ENCODE peak calls at places on chromosomes 12 and 14, in eight cellular contexts. R is lower lobe of right lung, L is ovary, N is esophagus squamous epithelium, D is PC-3, Y is fibroblast of lung, T is sigmoid colon, F is brain microvascular endothelial cell. V is an unnamed sample.

GRCh38 chr14:71240154-71240553 is 332.9 kb downstream of the PCNX1 start:
- DNase-seq in T (no peak), Y (no peak), L (no peak), R (no peak), D (no peak), N (no peak), F (no peak), V (no peak)

GRCh38 chr12:93624595-93625294 is 52.3 kb downstream of the SOCS2 start:
- DNase-seq in R (no peak), T (no peak), D (peak), Y (peak), L (no peak), N (no peak), F (peak), V (peak)

GRCh38 chr12:96047621-96048211 is 12.3 kb upstream of the LTA4H start:
- DNase-seq in R (peak), Y (peak), N (no peak), L (no peak), T (peak), D (peak), F (no peak), V (peak)

GRCh38 chr14:87869619-87870583 is 123.1 kb downstream of the GALC start:
- DNase-seq in N (no peak), T (no peak), D (peak), R (no peak), F (no peak), L (no peak), Y (peak), V (peak)

GRCh38 chr14:97634786-97635185 is 837.6 kb downstream of the VRK1 start:
- DNase-seq in D (peak), L (no peak), R (no peak), N (no peak), T (no peak), Y (no peak), F (no peak), V (peak)

GRCh38 chr12:88556213-88556612 is 24.1 kb downstream of the KITLG start:
- DNase-seq in N (no peak), L (no peak), Y (no peak), D (no peak), R (no peak), F (no peak), T (no peak), V (no peak)

GRCh38 chr14:80636071-80636470 is 305.5 kb downstream of the CEP128 start:
- DNase-seq in L (no peak), R (no peak), N (no peak), D (peak), F (peak), Y (no peak), T (no peak), V (peak)

GRCh38 chr14:37583358-37584210 is 11.5 kb downstream of the FOXA1 start:
- DNase-seq in N (no peak), F (no peak), D (peak), R (peak), T (no peak), L (no peak), Y (no peak), V (no peak)

GRCh38 chr12:52130695-52131094 is 51.2 kb downstream of the SMIM41 start:
- DNase-seq in D (no peak), T (no peak), F (no peak), L (peak), N (no peak), Y (no peak), R (no peak), V (no peak)

GRCh38 chr12:90036641-90037040 is 328.0 kb upstream of the ATP2B1 start:
- DNase-seq in D (peak), Y (peak), F (no peak), R (no peak), T (no peak), N (no peak), L (no peak), V (no peak)

GRCh38 chr14:68809524-68809923 is 16.7 kb upstream of the ZFP36L1 start:
- DNase-seq in F (no peak), D (no peak), L (no peak), T (peak), N (no peak), R (no peak), Y (no peak), V (no peak)

GRCh38 chr14:44271006-44271405 is 236.1 kb downstream of the FSCB start:
- DNase-seq in R (no peak), T (no peak), L (no peak), N (no peak), D (no peak), Y (no peak), F (no peak), V (no peak)

GRCh38 chr12:102478416-102479098 is 1.8 kb downstream of the IGF1 start:
- DNase-seq in D (no peak), F (no peak), L (no peak), T (no peak), R (no peak), N (no peak), Y (peak), V (no peak)

GRCh38 chr12:126355346-126355745 is 1290.1 kb downstream of the AACS start:
- DNase-seq in Y (no peak), D (no peak), L (no peak), N (no peak), T (no peak), R (no peak), F (no peak), V (no peak)

GRCh38 chr14:36981832-36982528 is 190.4 kb downstream of the SLC25A21 start:
- DNase-seq in F (no peak), T (no peak), N (no peak), Y (peak), R (no peak), L (no peak), D (peak), V (peak)

GRCh38 chr14:87896393-87897380 is 96.3 kb downstream of the GALC start:
- DNase-seq in D (peak), Y (peak), T (no peak), L (no peak), N (no peak), F (peak), R (no peak), V (peak)

GRCh38 chr14:75279153-75279738 is 618 bp downstream of the FOS start:
- DNase-seq in T (peak), F (peak), D (no peak), L (peak), N (no peak), Y (peak), R (peak), V (peak)

GRCh38 chr14:90846511-90846910 is 30.3 kb upstream of the TTC7B start:
- DNase-seq in N (no peak), T (no peak), F (peak), Y (peak), L (no peak), R (no peak), D (peak), V (peak)

GRCh38 chr14:63492391-63492790 is 50.8 kb downstream of the PPP2R5E start:
- DNase-seq in T (no peak), L (no peak), D (peak), R (no peak), F (peak), N (no peak), Y (peak), V (peak)

GRCh38 chr12:96153131-96153724 is 40.9 kb upstream of the ELK3 start:
- DNase-seq in F (no peak), N (no peak), L (no peak), R (no peak), Y (no peak), D (no peak), T (no peak), V (no peak)

GRCh38 chr12:114703060-114703493 is 19.1 kb upstream of the TBX3 start:
- DNase-seq in Y (no peak), R (no peak), F (no peak), D (no peak), L (no peak), T (no peak), N (no peak), V (no peak)

GRCh38 chr12:104201238-104202001 is 14.2 kb upstream of the TXNRD1 start:
- DNase-seq in T (no peak), L (no peak), R (no peak), Y (peak), N (no peak), D (peak), F (peak), V (peak)

GRCh38 chr12:21296751-21297406 is 37.8 kb downstream of the SLCO1A2 start:
- DNase-seq in Y (peak), T (no peak), L (no peak), R (no peak), D (peak), N (no peak), F (no peak), V (peak)

GRCh38 chr12:67681941-67682340 is 33.4 kb downstream of the DYRK2 start:
- DNase-seq in Y (no peak), L (no peak), N (no peak), R (no peak), D (no peak), F (no peak), T (no peak), V (no peak)

GRCh38 chr14:56137842-56138241 is 19.6 kb downstream of the PELI2 start:
- DNase-seq in D (no peak), F (no peak), N (no peak), R (no peak), T (no peak), Y (no peak), L (no peak), V (no peak)

GRCh38 chr14:56136571-56137498 is 18.6 kb downstream of the PELI2 start:
- DNase-seq in D (no peak), T (no peak), L (no peak), R (no peak), Y (no peak), N (no peak), F (no peak), V (no peak)

GRCh38 chr14:56135001-56135400 is 16.8 kb downstream of the PELI2 start:
- DNase-seq in Y (no peak), D (no peak), N (no peak), F (no peak), T (no peak), R (peak), L (no peak), V (no peak)

GRCh38 chr14:56133547-56133946 is 15.3 kb downstream of the PELI2 start:
- DNase-seq in T (no peak), Y (no peak), D (no peak), R (no peak), N (no peak), L (no peak), F (no peak), V (no peak)

GRCh38 chr14:56135668-56136067 is 17.5 kb downstream of the PELI2 start:
- DNase-seq in T (no peak), F (no peak), Y (no peak), D (no peak), N (no peak), L (no peak), R (no peak), V (no peak)
- TF ChIP-seq CTCF in T (no peak), F (no peak), Y (no peak), D (no peak), N (no peak), L (no peak), R (no peak), V (no peak)

DNA sequence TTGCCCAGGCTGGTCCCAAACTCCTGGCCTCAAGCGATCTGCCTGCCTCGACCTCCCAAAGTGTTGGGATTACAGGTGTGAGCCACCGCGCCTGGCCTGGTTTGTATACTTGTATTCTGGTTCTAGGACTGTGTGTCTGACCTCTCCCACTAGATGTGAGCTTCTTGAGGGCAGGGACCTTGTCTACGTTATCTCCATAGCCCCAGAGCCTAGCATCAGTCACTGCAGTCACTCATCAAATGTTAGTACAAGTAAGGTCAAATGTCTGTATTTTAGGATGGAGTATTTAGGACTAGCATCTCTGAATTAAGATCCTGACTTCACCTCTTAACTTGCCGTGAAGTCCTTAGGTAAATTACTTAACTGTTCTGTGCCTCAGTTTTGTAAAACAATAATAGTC is 2.9 kb downstream of the RILPL2 start:
- DNase-seq in R (no peak), D (no peak), N (no peak), Y (no peak), L (no peak), T (no peak), F (no peak), V (no peak)
- H3K4me3 ChIP-seq in R (peak), D (no peak), N (no peak), Y (no peak), L (no peak), T (no peak), F (no peak), V (no peak)

GRCh38 chr12:4763549-4763948 is 43.3 kb downstream of the GALNT8 start:
- DNase-seq in T (peak), D (no peak), F (no peak), Y (no peak), N (no peak), R (no peak), L (peak), V (no peak)
- TF ChIP-seq CTCF in T (no peak), D (no peak), F (peak), Y (peak), N (no peak), R (no peak), L (no peak), V (peak)

DNA sequence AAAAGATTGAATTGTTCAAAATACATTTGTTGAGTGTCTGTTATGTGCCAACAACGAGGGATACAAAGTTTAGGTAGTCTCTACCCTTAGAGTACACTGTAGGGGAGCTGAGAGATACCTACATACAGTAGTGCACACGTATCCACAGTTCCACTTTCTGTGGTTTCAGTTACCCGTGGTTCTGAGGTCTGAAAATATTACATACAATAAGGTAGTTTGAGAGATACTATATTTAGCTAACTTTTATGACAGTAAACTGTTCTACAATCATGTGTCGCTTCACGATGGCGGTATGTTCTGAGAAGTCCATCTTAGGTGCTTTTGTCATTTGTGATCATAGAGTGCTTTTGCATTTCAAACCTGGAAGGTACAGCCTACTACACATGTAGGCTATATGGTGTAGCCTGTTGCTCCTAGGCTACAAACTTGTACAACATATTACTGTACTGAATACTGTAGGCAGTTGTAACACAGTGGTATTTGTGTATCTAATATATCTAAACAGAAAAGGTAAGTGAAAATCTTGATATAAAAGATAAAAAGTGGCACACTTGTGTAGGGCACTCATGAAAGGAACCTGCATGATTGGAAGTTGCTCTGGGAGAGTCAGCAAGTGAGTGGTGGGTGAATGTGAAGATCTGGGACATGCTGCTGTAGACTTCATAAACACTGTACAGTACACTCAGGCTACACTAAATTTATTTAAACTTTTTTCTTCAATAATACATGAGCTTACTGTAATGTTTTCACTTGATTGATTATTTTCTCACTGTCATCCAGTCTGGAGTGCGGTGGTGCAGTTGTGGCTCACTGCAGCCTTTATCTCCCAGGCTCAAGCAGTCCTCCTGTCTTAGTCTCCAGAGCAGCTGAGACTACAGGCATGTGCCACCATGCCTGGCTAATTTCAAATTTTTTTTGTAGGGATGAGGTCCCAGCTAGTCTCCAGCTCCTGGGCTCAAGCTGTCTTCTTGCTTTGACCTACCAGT is 4.0 kb downstream of the CPSF6 start:
- DNase-seq in T (no peak), D (no peak), Y (no peak), L (no peak), F (no peak), R (no peak), N (no peak), V (no peak)
- H3K4me3 ChIP-seq in T (no peak), D (no peak), Y (no peak), L (no peak), F (no peak), R (no peak), N (no peak), V (no peak)

DNA sequence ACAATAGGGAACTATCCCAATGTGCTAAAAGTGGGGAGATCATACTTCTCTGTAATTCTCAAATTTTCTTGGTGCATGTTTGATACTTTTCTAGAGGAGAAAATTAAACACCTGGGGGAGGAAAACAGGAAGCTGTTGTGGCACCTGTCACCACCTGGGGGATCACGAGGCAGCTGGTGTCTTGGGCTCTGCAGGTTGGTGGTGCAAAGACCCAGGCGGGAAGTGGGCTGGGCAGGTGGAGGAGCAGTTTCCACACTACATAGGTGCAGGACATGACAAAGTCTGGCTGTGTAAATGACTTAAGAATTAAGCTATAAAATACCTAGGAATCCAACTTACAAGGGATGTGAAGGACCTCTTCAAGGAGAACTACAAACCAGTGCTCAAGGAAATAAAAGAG is 23.2 kb downstream of the PEX5 start:
- DNase-seq in L (no peak), T (no peak), D (no peak), F (no peak), Y (no peak), R (no peak), N (no peak), V (no peak)
- TF ChIP-seq CTCF in L (no peak), T (no peak), D (no peak), F (no peak), Y (no peak), R (no peak), N (no peak), V (no peak)

GRCh38 chr14:77099425-77100167 is 1.5 kb downstream of the CIPC start:
- DNase-seq in D (peak), T (no peak), F (peak), R (no peak), N (no peak), L (no peak), Y (peak), V (peak)
- H3K4me3 ChIP-seq in D (peak), T (peak), F (no peak), R (peak), N (peak), L (peak), Y (peak), V (peak)

GRCh38 chr12:3185260-3185870 is 108.2 kb downstream of the TSPAN9 start:
- DNase-seq in F (no peak), D (no peak), Y (peak), N (no peak), T (no peak), R (no peak), L (no peak), V (no peak)
- TF ChIP-seq CTCF in F (no peak), D (no peak), Y (no peak), N (no peak), T (no peak), R (no peak), L (no peak), V (no peak)